ENCODE peak calls at places on chromosome 21, in eight cellular contexts. One of them, this sample, is unnamed.

GRCh38 chr21:41712201-41712600 is 54.7 kb downstream of the RIPK4 start:
- DNase-seq in fibroblast of lung: no peak
- DNase-seq in MM.1S: no peak
- DNase-seq in heart left ventricle: no peak
- DNase-seq in cardiac fibroblast: no peak
- DNase-seq in hepatocyte: peak; percentile 58
- DNase-seq in fibroblast of the aortic adventitia: no peak
- DNase-seq in HCT116: no peak
- DNase-seq in this sample: no peak

GRCh38 chr21:46376231-46376628 is 52.3 kb downstream of the PCNT start:
- DNase-seq in cardiac fibroblast: no peak
- DNase-seq in fibroblast of the aortic adventitia: no peak
- DNase-seq in heart left ventricle: no peak
- DNase-seq in hepatocyte: no peak
- DNase-seq in HCT116: no peak
- DNase-seq in fibroblast of lung: no peak
- DNase-seq in MM.1S: no peak
- DNase-seq in this sample: no peak

GRCh38 chr21:35984654-35985366 is 75.5 kb downstream of the SETD4 start:
- DNase-seq in hepatocyte: peak; percentile 16
- DNase-seq in HCT116: no peak
- DNase-seq in MM.1S: no peak
- DNase-seq in fibroblast of the aortic adventitia: no peak
- DNase-seq in cardiac fibroblast: no peak
- DNase-seq in fibroblast of lung: no peak
- DNase-seq in heart left ventricle: no peak
- DNase-seq in this sample: peak; percentile 34

GRCh38 chr21:34279285-34279684 is 84.5 kb upstream of the KCNE2 start:
- DNase-seq in HCT116: no peak
- DNase-seq in MM.1S: no peak
- DNase-seq in fibroblast of lung: no peak
- DNase-seq in heart left ventricle: no peak
- DNase-seq in fibroblast of the aortic adventitia: no peak
- DNase-seq in hepatocyte: no peak
- DNase-seq in cardiac fibroblast: no peak
- DNase-seq in this sample: no peak

GRCh38 chr21:42097860-42098259 is 26.7 kb downstream of the UMODL1 start:
- DNase-seq in MM.1S: no peak
- DNase-seq in hepatocyte: peak; percentile 91
- DNase-seq in HCT116: peak; percentile 66
- DNase-seq in heart left ventricle: no peak
- DNase-seq in fibroblast of the aortic adventitia: peak; percentile 97
- DNase-seq in cardiac fibroblast: peak; percentile 90
- DNase-seq in fibroblast of lung: peak; percentile 97
- DNase-seq in this sample: peak; percentile 59

GRCh38 chr21:36068748-36069398 is 951 bp upstream of the CBR1 start:
- DNase-seq in hepatocyte: no peak
- DNase-seq in fibroblast of lung: no peak
- DNase-seq in cardiac fibroblast: no peak
- DNase-seq in heart left ventricle: no peak
- DNase-seq in fibroblast of the aortic adventitia: no peak
- DNase-seq in MM.1S: no peak
- DNase-seq in HCT116: no peak
- DNase-seq in this sample: no peak

GRCh38 chr21:23131177-23131576 is 2133.0 kb downstream of the NCAM2 start:
- DNase-seq in MM.1S: no peak
- DNase-seq in fibroblast of the aortic adventitia: no peak
- DNase-seq in heart left ventricle: no peak
- DNase-seq in fibroblast of lung: no peak
- DNase-seq in hepatocyte: no peak
- DNase-seq in cardiac fibroblast: no peak
- DNase-seq in HCT116: no peak
- DNase-seq in this sample: no peak

GRCh38 chr21:16551101-16551695 is 821.4 kb downstream of the USP25 start:
- DNase-seq in fibroblast of the aortic adventitia: no peak
- DNase-seq in MM.1S: no peak
- DNase-seq in heart left ventricle: no peak
- DNase-seq in cardiac fibroblast: no peak
- DNase-seq in HCT116: no peak
- DNase-seq in hepatocyte: no peak
- DNase-seq in fibroblast of lung: no peak
- DNase-seq in this sample: no peak

GRCh38 chr21:43311303-43311817 is 115.6 kb downstream of the SIK1 start:
- DNase-seq in hepatocyte: peak; percentile 81
- DNase-seq in HCT116: no peak
- DNase-seq in MM.1S: peak; percentile 66
- DNase-seq in cardiac fibroblast: no peak
- DNase-seq in heart left ventricle: no peak
- DNase-seq in fibroblast of lung: no peak
- DNase-seq in fibroblast of the aortic adventitia: no peak
- DNase-seq in this sample: no peak

DNA sequence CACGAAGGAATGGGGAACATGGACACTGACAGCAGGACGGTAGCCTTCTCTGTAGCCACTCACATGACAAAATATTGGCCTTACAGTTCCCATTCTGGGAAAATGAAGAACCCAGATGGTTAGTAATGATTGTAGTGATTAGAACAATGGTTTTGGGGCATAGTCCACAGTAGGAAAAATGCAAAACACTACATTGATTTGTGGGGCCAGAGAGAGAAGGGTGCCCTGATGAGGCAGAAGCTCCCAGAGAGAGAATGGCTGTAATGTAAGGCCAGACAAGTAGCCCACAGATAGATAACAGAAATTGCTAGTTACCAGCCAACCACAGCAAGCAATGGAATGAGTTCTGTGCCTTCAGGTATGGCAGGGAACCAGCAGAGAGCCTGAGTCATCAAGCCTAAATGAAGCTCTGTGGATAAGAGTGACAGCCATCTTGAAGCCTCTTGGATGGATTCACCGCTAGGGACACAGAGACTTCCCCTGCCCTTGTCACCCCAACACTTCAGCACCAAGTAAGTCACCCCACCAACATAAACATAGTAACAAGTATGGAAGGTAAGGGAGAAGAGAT is 206.1 kb downstream of the BACH1 start:
- DNase-seq in HCT116: no peak
- DNase-seq in heart left ventricle: no peak
- DNase-seq in fibroblast of lung: no peak
- DNase-seq in cardiac fibroblast: peak; percentile 38
- DNase-seq in fibroblast of the aortic adventitia: peak; percentile 50
- DNase-seq in hepatocyte: no peak
- DNase-seq in MM.1S: no peak
- DNase-seq in this sample: no peak
- TF ChIP-seq CTCF in HCT116: no peak
- TF ChIP-seq CTCF in heart left ventricle: no peak
- TF ChIP-seq CTCF in fibroblast of lung: no peak
- TF ChIP-seq CTCF in cardiac fibroblast: no peak
- TF ChIP-seq CTCF in fibroblast of the aortic adventitia: no peak
- TF ChIP-seq CTCF in hepatocyte: no peak
- TF ChIP-seq CTCF in MM.1S: no peak
- TF ChIP-seq CTCF in this sample: no peak

GRCh38 chr21:37269481-37269880 is 2.3 kb upstream of the VPS26C start:
- DNase-seq in fibroblast of lung: no peak
- DNase-seq in cardiac fibroblast: no peak
- DNase-seq in fibroblast of the aortic adventitia: no peak
- DNase-seq in HCT116: no peak
- DNase-seq in heart left ventricle: no peak
- DNase-seq in MM.1S: no peak
- DNase-seq in hepatocyte: no peak
- DNase-seq in this sample: no peak
- TF ChIP-seq CTCF in fibroblast of lung: no peak
- TF ChIP-seq CTCF in cardiac fibroblast: no peak
- TF ChIP-seq CTCF in fibroblast of the aortic adventitia: no peak
- TF ChIP-seq CTCF in HCT116: no peak
- TF ChIP-seq CTCF in heart left ventricle: no peak
- TF ChIP-seq CTCF in MM.1S: no peak
- TF ChIP-seq CTCF in hepatocyte: no peak
- TF ChIP-seq CTCF in this sample: no peak

DNA sequence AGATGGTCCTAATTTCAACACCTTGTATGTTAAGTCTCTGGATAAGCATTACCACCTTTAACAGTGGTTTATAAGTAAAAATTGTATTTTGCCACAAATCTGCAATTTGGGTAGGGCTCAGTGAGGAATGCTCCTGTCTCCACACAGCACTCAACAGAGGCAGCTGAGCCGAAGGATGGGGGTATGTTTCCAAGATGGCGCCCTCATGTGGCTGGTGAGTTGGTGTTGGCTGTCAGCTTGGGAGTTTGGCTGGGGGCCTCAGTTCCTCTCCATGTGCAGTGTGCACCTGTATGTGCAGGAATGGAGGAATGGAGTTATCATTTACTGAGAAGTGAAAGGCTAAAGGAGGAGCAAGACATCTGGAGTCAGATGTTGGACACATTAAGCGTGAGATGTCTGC is 136.8 kb downstream of the GABPA start:
- DNase-seq in fibroblast of the aortic adventitia: no peak
- DNase-seq in hepatocyte: no peak
- DNase-seq in HCT116: no peak
- DNase-seq in MM.1S: no peak
- DNase-seq in cardiac fibroblast: no peak
- DNase-seq in heart left ventricle: no peak
- DNase-seq in fibroblast of lung: no peak
- DNase-seq in this sample: peak; percentile 9
- TF ChIP-seq CTCF in fibroblast of the aortic adventitia: peak; percentile 0
- TF ChIP-seq CTCF in hepatocyte: no peak
- TF ChIP-seq CTCF in HCT116: peak; percentile 35
- TF ChIP-seq CTCF in MM.1S: peak; percentile 21
- TF ChIP-seq CTCF in cardiac fibroblast: peak; percentile 10
- TF ChIP-seq CTCF in heart left ventricle: no peak
- TF ChIP-seq CTCF in fibroblast of lung: peak; percentile 24
- TF ChIP-seq CTCF in this sample: peak; percentile 17

DNA sequence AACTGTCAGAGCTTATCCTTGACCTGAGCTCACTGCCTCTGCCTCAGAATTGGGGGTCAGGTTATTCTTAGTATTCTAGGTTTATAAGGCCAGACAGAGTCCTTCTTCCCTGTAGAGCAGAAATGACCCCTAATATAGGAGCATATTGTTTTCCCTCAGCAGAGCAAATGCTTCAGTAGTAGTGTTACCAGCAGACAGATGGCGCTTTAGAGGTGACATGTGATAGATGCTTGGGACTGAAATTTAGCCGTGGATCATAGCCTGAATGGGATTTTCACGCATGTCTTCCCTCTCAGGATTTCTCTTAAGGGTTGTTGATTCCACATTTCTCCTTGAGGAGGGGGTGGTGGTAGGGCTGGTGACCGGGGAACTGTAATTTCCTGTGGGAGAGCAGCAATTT is 24.5 kb downstream of the ADARB1 start:
- DNase-seq in fibroblast of lung: no peak
- DNase-seq in HCT116: no peak
- DNase-seq in heart left ventricle: no peak
- DNase-seq in fibroblast of the aortic adventitia: peak; percentile 22
- DNase-seq in MM.1S: peak; percentile 44
- DNase-seq in hepatocyte: no peak
- DNase-seq in cardiac fibroblast: peak; percentile 36
- DNase-seq in this sample: no peak
- TF ChIP-seq CTCF in fibroblast of lung: peak; percentile 51
- TF ChIP-seq CTCF in HCT116: peak; percentile 64
- TF ChIP-seq CTCF in heart left ventricle: peak; percentile 40
- TF ChIP-seq CTCF in fibroblast of the aortic adventitia: peak; percentile 39
- TF ChIP-seq CTCF in MM.1S: peak; percentile 75
- TF ChIP-seq CTCF in hepatocyte: peak; percentile 43
- TF ChIP-seq CTCF in cardiac fibroblast: peak; percentile 48
- TF ChIP-seq CTCF in this sample: no peak

DNA sequence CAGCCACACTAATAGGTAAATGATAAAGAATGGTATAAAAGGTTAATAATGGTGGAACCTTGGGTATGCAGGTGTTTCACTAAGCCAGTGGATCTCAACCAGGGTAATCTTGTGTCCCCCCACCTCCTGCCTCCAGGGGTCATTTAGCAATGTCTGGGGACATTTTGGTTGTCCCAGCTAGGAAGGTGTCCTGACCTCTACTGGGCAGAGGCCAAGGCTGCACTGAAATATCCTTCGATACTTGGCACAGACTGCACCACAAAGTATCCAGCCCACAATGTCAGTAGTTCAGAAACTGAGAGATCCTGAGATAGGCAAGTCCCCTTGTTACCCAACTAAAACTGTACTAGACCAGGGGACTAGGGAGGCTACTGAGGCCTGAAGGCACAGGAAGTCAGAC is 113.6 kb upstream of the TIAM1 start:
- DNase-seq in MM.1S: peak; percentile 16
- DNase-seq in heart left ventricle: no peak
- DNase-seq in hepatocyte: no peak
- DNase-seq in fibroblast of the aortic adventitia: no peak
- DNase-seq in cardiac fibroblast: no peak
- DNase-seq in HCT116: no peak
- DNase-seq in fibroblast of lung: no peak
- DNase-seq in this sample: no peak
- TF ChIP-seq CTCF in MM.1S: peak; percentile 39
- TF ChIP-seq CTCF in heart left ventricle: no peak
- TF ChIP-seq CTCF in hepatocyte: no peak
- TF ChIP-seq CTCF in fibroblast of the aortic adventitia: no peak
- TF ChIP-seq CTCF in cardiac fibroblast: no peak
- TF ChIP-seq CTCF in HCT116: peak; percentile 61
- TF ChIP-seq CTCF in fibroblast of lung: no peak
- TF ChIP-seq CTCF in this sample: no peak

DNA sequence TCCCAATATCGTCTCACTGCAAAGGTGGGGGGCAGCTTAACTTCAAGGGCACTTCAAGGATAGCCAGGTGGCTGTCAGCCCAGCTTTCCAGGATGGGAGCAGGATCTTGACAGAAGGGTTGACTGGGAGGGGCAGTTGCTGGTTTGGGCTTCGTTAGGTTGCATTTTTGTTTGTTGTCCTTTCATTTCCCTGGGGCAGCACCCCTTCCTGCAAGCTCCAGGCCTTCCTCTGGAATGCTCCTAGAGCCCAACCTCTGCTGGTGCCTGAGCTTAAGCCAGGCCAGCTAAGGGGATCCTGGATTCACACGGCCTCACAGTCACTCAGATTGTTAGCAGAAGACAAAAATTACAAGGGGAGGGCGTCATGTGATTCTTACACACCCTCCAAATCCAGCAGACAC is 4.1 kb upstream of the OLIG2 start:
- DNase-seq in MM.1S: no peak
- DNase-seq in HCT116: no peak
- DNase-seq in cardiac fibroblast: no peak
- DNase-seq in hepatocyte: no peak
- DNase-seq in heart left ventricle: no peak
- DNase-seq in fibroblast of lung: no peak
- DNase-seq in fibroblast of the aortic adventitia: no peak
- DNase-seq in this sample: no peak
- TF ChIP-seq CTCF in MM.1S: no peak
- TF ChIP-seq CTCF in HCT116: no peak
- TF ChIP-seq CTCF in cardiac fibroblast: no peak
- TF ChIP-seq CTCF in hepatocyte: no peak
- TF ChIP-seq CTCF in heart left ventricle: no peak
- TF ChIP-seq CTCF in fibroblast of lung: no peak
- TF ChIP-seq CTCF in fibroblast of the aortic adventitia: no peak
- TF ChIP-seq CTCF in this sample: no peak

GRCh38 chr21:32184485-32184884 is 94.4 kb downstream of the MIS18A start:
- DNase-seq in fibroblast of the aortic adventitia: no peak
- DNase-seq in MM.1S: no peak
- DNase-seq in fibroblast of lung: no peak
- DNase-seq in HCT116: no peak
- DNase-seq in cardiac fibroblast: no peak
- DNase-seq in hepatocyte: no peak
- DNase-seq in heart left ventricle: no peak
- DNase-seq in this sample: no peak
- TF ChIP-seq CTCF in fibroblast of the aortic adventitia: no peak
- TF ChIP-seq CTCF in MM.1S: no peak
- TF ChIP-seq CTCF in fibroblast of lung: no peak
- TF ChIP-seq CTCF in HCT116: no peak
- TF ChIP-seq CTCF in cardiac fibroblast: no peak
- TF ChIP-seq CTCF in hepatocyte: no peak
- TF ChIP-seq CTCF in heart left ventricle: no peak
- TF ChIP-seq CTCF in this sample: no peak

GRCh38 chr21:26850116-26850643 is 5.0 kb upstream of the ADAMTS1 start:
- DNase-seq in cardiac fibroblast: peak; percentile 73
- DNase-seq in fibroblast of the aortic adventitia: peak; percentile 79
- DNase-seq in HCT116: peak; percentile 2
- DNase-seq in MM.1S: peak; percentile 58
- DNase-seq in fibroblast of lung: peak; percentile 75
- DNase-seq in hepatocyte: peak; percentile 37
- DNase-seq in heart left ventricle: no peak
- DNase-seq in this sample: no peak
- TF ChIP-seq CTCF in cardiac fibroblast: peak; percentile 50
- TF ChIP-seq CTCF in fibroblast of the aortic adventitia: peak; percentile 61
- TF ChIP-seq CTCF in HCT116: no peak
- TF ChIP-seq CTCF in MM.1S: peak; percentile 41
- TF ChIP-seq CTCF in fibroblast of lung: peak; percentile 61
- TF ChIP-seq CTCF in hepatocyte: peak; percentile 98
- TF ChIP-seq CTCF in heart left ventricle: peak; percentile 84
- TF ChIP-seq CTCF in this sample: peak; percentile 49

This sample was measured in Calu3.